ENCODE peak calls at places on chromosomes 5 and 9, in nine cellular contexts. D, Q, R, K, U, V, N, B and I are unnamed samples.

GRCh38 chr5:1130218-1130946 is 18.5 kb upstream of the SLC12A7 start:
- DNase-seq in N (no peak), D (no peak), B (no peak), R (no peak), K (no peak), Q (no peak), U (peak; percentile 90), V (no peak), I (no peak)

GRCh38 chr5:171720086-171720485 is 65.5 kb upstream of the SMIM23 start:
- DNase-seq in K (no peak), Q (no peak), B (no peak), D (no peak), N (no peak), R (no peak), V (no peak), U (no peak), I (no peak)

GRCh38 chr9:124410321-124410913 is 4.8 kb downstream of the PSMB7 start:
- DNase-seq in N (no peak), D (no peak), Q (no peak), B (no peak), V (no peak), U (no peak), K (peak; percentile 39), R (no peak), I (no peak)

GRCh38 chr5:58759745-58760144 is 176.9 kb downstream of the RAB3C start:
- DNase-seq in R (no peak), N (no peak), D (no peak), K (peak; percentile 9), B (no peak), U (no peak), Q (no peak), V (no peak), I (no peak)

GRCh38 chr9:16368425-16369087 is 501.9 kb downstream of the BNC2 start:
- DNase-seq in U (no peak), K (peak; percentile 53), D (no peak), N (no peak), R (no peak), V (peak; percentile 22), Q (no peak), B (no peak), I (no peak)

GRCh38 chr5:78537821-78538220 is 110.8 kb downstream of the LHFPL2 start:
- DNase-seq in N (peak; percentile 20), K (peak; percentile 72), R (no peak), B (peak; percentile 35), D (no peak), Q (no peak), U (no peak), V (peak; percentile 54), I (no peak)

GRCh38 chr5:123672067-123672466 is 160.1 kb downstream of the CSNK1G3 start:
- DNase-seq in B (no peak), K (no peak), V (no peak), U (no peak), N (no peak), D (no peak), Q (no peak), R (no peak), I (no peak)

GRCh38 chr9:37511006-37511714 is 25.4 kb downstream of the POLR1E start:
- DNase-seq in U (no peak), N (no peak), Q (no peak), B (no peak), V (no peak), R (no peak), K (no peak), D (no peak), I (no peak)